ENCODE peak calls at places on chromosomes 6 and 20, in seven cellular contexts. S is iPS DF 19.7; R is stimulated activated CD8-positive, alpha-beta memory T cell treated with anti-CD3 and anti-CD28 coated beads, Interleukin-2, amount 100 ng/mL, for 1 hour; C is COR-L47; J is H9; O is NCI-H69; M is activated CD4-positive, alpha-beta T cell treated with anti-CD3 and anti-CD28 coated beads, Interleukin-2, amount 50 U/mL, for 24 hours. K is an unnamed sample.

GRCh38 chr20:18019068-18019467 is 38.6 kb downstream of the OVOL2 start:
- DNase-seq in R (no peak), O (peak), C (no peak), J (peak), M (no peak), S (peak), K (peak)

GRCh38 chr20:62872184-62872862 is 10.7 kb upstream of the TCFL5 start:
- DNase-seq in S (no peak), M (no peak), C (no peak), J (no peak), R (no peak), O (peak), K (no peak)

GRCh38 chr20:63624486-63624885 is 2.4 kb downstream of the GMEB2 start:
- DNase-seq in S (no peak), J (no peak), O (peak), C (no peak), M (no peak), R (no peak), K (peak)

GRCh38 chr20:49579874-49580817 is 12.2 kb upstream of the PTGIS start:
- DNase-seq in O (no peak), M (no peak), J (no peak), S (no peak), R (no peak), C (no peak), K (no peak)

GRCh38 chr6:31775633-31776263 is 1.4 kb downstream of the VWA7 start:
- DNase-seq in J (no peak), O (no peak), R (no peak), S (no peak), C (no peak), M (no peak), K (no peak)

GRCh38 chr6:1917628-1918371 is 308.1 kb downstream of the FOXC1 start:
- DNase-seq in M (no peak), O (no peak), C (no peak), R (no peak), J (no peak), S (peak), K (peak)

GRCh38 chr20:3084283-3084985 is at the start of gene AVP:
- DNase-seq in C (no peak), O (no peak), J (no peak), S (no peak), M (no peak), R (no peak), K (no peak)

GRCh38 chr6:14194483-14194882 is 76.9 kb downstream of the CD83 start:
- DNase-seq in J (no peak), O (no peak), S (no peak), M (no peak), C (no peak), R (no peak), K (no peak)

GRCh38 chr20:62408055-62408454 is 970 bp upstream of the CABLES2 start:
- DNase-seq in C (no peak), R (no peak), M (no peak), S (no peak), J (no peak), O (no peak), K (no peak)

K was measured in fibroblast of mammary gland.